ENCODE peak calls at places on chromosomes 1 and 21, in five cellular contexts. E, R, D, L and W are unnamed samples.

GRCh38 chr1:241536383-241536782 is 4.2 kb downstream of the KMO start:
- DNase-seq in D (no peak), E (no peak), L (no peak), R (no peak), W (no peak)

GRCh38 chr1:55690366-55690765 is 475.2 kb upstream of the USP24 start:
- DNase-seq in D (no peak), L (no peak), E (no peak), R (no peak), W (no peak)

GRCh38 chr21:42435833-42436232 is 32.1 kb downstream of the UBASH3A start:
- DNase-seq in E (no peak), D (no peak), R (no peak), L (no peak), W (no peak)

GRCh38 chr1:162335126-162335525 is 41.5 kb downstream of the SPATA46 start:
- DNase-seq in D (no peak), L (no peak), R (no peak), E (no peak), W (no peak)

GRCh38 chr1:203089001-203089650 is 3.3 kb upstream of the MYOG start:
- DNase-seq in R (no peak), D (peak), L (peak), E (no peak), W (no peak)

GRCh38 chr21:29205988-29206387 is 75.5 kb downstream of the MAP3K7CL start:
- DNase-seq in D (no peak), R (no peak), E (no peak), L (no peak), W (no peak)

GRCh38 chr1:10510520-10511493 is 36.1 kb downstream of the PEX14 start:
- DNase-seq in E (peak), D (no peak), R (peak), L (no peak), W (peak)

GRCh38 chr1:219514728-219515127 is 98.2 kb downstream of the ZC3H11B start:
- DNase-seq in E (no peak), R (no peak), D (no peak), L (no peak), W (no peak)

GRCh38 chr1:32636793-32637561 is 13.4 kb downstream of the ZBTB8OS start:
- DNase-seq in R (no peak), E (no peak), D (no peak), L (no peak), W (no peak)

GRCh38 chr21:15455819-15456462 is 273.8 kb upstream of the USP25 start:
- DNase-seq in E (no peak), L (peak), R (no peak), D (no peak), W (no peak)

GRCh38 chr1:246199086-246199485 is 308.0 kb downstream of the SMYD3 start:
- DNase-seq in D (no peak), L (no peak), R (no peak), E (no peak), W (no peak)

GRCh38 chr1:210347112-210347511 is 18.4 kb downstream of the HHAT start:
- DNase-seq in R (no peak), D (no peak), L (no peak), E (no peak), W (no peak)

GRCh38 chr1:157042852-157043251 is 2.7 kb downstream of the ARHGEF11 start:
- DNase-seq in E (no peak), R (no peak), D (no peak), L (no peak), W (no peak)
- H3K4me3 ChIP-seq in E (peak), R (peak), D (peak), L (no peak), W (no peak)

DNA sequence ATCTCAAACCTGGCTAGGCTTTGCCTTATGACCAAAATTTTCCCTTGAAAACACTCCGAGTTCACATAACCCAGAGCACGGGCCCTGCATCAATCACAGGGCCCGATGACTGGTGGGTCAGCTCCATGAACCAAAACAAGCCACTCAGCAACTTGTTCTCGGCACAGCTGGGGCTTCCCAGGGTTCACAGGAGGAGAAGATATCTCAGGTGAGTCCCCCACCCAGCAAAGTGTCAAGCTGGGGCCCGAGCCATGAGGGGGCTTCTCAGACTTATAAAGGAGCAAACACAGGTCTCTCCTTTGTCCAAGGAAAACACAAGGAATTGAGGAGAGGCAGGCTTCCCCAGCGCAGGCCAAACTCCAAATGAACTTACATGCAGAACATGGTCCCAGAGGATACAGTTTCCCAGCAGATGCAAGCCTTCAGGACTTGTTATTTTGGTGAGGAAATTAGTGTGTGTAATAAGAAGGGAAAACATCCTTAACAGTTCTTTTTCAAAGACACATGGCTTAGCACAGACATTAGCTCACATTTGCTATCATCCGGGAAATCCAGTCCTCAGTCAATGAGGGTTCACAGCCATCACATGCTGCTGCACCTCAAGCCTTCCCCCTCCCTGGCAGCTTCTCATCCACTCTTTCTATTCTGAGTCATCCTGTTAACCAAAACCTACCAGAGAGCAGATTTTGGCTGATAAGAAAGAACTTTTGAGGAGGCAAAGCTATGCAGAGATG is 98.1 kb upstream of the NFIA start:
- DNase-seq in L (no peak), E (peak), R (no peak), D (no peak), W (no peak)
- TF ChIP-seq ATF3 in L (no peak), E (no peak), R (no peak), D (no peak), W (no peak)

GRCh38 chr1:54301494-54301893 is 101.5 kb downstream of the MRPL37 start:
- DNase-seq in L (peak), E (no peak), D (no peak), R (no peak), W (no peak)

GRCh38 chr1:54302549-54302948 is 102.6 kb downstream of the MRPL37 start:
- DNase-seq in L (no peak), R (no peak), E (no peak), D (no peak), W (no peak)

GRCh38 chr1:54299037-54299436 is 99.1 kb downstream of the MRPL37 start:
- DNase-seq in D (no peak), R (no peak), L (no peak), E (no peak), W (no peak)

GRCh38 chr1:54298284-54299033 is 98.5 kb downstream of the MRPL37 start:
- DNase-seq in R (no peak), E (no peak), L (no peak), D (no peak), W (no peak)

DNA sequence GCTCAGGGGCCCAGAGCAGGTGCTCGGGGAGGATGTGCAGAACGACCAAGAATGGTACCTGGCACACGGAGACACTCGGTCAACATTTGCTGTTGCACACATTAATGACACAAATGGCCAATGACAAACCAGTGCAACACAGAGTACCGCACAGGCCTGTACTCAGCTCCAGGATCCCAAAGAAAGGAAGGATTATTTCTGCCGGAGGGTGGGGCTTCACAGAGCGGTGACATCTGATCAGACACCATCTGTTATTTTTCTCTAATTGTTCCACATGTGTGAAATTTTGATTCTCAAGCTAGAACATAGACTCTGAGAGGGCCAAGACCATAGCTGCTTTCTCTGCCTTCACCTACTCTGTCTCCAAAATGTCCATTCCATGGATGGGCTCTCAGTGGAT is 100.4 kb downstream of the MRPL37 start:
- DNase-seq in L (no peak), D (no peak), R (no peak), E (no peak), W (no peak)
- TF ChIP-seq SIN3A in L (no peak), D (no peak), R (no peak), E (no peak), W (no peak)

DNA sequence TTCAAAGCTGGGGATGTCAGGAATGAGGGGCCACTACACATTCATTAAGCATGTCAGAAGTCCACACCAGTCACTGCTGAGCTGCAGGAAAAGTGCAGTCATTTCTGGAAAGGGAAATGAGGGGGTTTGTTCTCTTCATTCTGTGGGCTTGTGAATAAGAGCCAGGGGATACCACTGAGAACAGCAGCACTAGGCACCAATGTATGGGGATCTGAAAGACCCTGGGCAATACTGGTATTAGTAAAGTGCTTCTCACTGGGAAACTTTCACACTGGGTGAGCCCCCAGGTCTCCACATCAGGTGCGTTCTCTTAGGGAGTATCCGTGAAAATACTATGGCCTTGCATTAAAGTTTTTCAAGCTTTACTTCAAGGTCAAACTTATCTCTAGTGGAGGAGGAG is 49.9 kb downstream of the TGFB2 start:
- DNase-seq in R (no peak), E (no peak), D (no peak), L (no peak), W (no peak)
- H3K4me3 ChIP-seq in R (no peak), E (no peak), D (no peak), L (no peak), W (no peak)